ENCODE peak calls at places on chromosomes 7 and 10, in eight cellular contexts. X, R, Q, L, H, Y, I and T are unnamed samples. For H3K4me1 and H3K36me3, the result is how much of the 10 kb centered on the place peaks cover.

GRCh38 chr7:147992698-147993097 is 597.9 kb upstream of the C7orf33 start:
- DNase-seq in Y (no peak), R (no peak), I (no peak), Q (no peak), H (no peak), X (no peak), L (no peak), T (no peak)

GRCh38 chr10:35998036-35998435 is 355.9 kb upstream of the FZD8 start:
- DNase-seq in R (no peak), I (no peak), L (no peak), X (no peak), H (no peak), Y (no peak), Q (no peak), T (no peak)

GRCh38 chr10:3525832-3526449 is 259.1 kb downstream of the KLF6 start:
- DNase-seq in L (peak), X (peak), H (no peak), Q (peak), I (no peak), Y (no peak), R (peak), T (peak)

GRCh38 chr10:104247513-104248146 is 7.1 kb upstream of the GSTO1 start:
- DNase-seq in R (no peak), Q (no peak), X (no peak), I (no peak), H (no peak), L (no peak), Y (no peak), T (no peak)

GRCh38 chr10:74988787-74989574 is 122.5 kb upstream of the SAMD8 start:
- DNase-seq in L (no peak), Q (no peak), I (no peak), H (no peak), R (no peak), X (no peak), Y (no peak), T (no peak)

GRCh38 chr10:128027306-128027705 is 98.9 kb downstream of the MKI67 start:
- DNase-seq in Q (no peak), R (no peak), I (peak), X (no peak), Y (no peak), L (no peak), H (no peak), T (no peak)

GRCh38 chr7:16668978-16669377 is 23.0 kb downstream of the BZW2 start:
- DNase-seq in L (no peak), I (no peak), H (no peak), X (no peak), Y (no peak), R (no peak), Q (no peak), T (no peak)

GRCh38 chr7:135741905-135742304 is 6.7 kb downstream of the FAM180A start:
- DNase-seq in H (no peak), Q (no peak), R (no peak), X (peak), Y (no peak), I (no peak), L (no peak), T (no peak)

GRCh38 chr7:101770466-101770865 is 47.0 kb upstream of the CUX1 start:
- DNase-seq in X (no peak), Y (no peak), Q (no peak), R (no peak), L (no peak), H (no peak), I (no peak), T (no peak)

GRCh38 chr10:77328272-77328816 is 309.3 kb downstream of the KCNMA1 start:
- DNase-seq in Q (no peak), I (peak), L (peak), R (no peak), X (no peak), Y (no peak), H (no peak), T (no peak)

GRCh38 chr7:144158861-144159260 is 24.4 kb upstream of the CTAGE4 start:
- DNase-seq in L (no peak), Q (no peak), R (no peak), H (no peak), Y (no peak), X (no peak), I (no peak), T (no peak)

GRCh38 chr10:42990721-42991441 is 86.0 kb upstream of the RET start:
- DNase-seq in Y (no peak), X (no peak), R (no peak), L (no peak), H (peak), Q (no peak), I (no peak), T (peak)

GRCh38 chr10:114131094-114131493 is 42.9 kb downstream of the CCDC186 start:
- DNase-seq in H (no peak), X (no peak), Q (no peak), R (no peak), Y (no peak), L (no peak), I (no peak), T (no peak)

GRCh38 chr7:14510268-14510667 is 392.3 kb downstream of the DGKB start:
- DNase-seq in Y (no peak), H (no peak), Q (no peak), L (no peak), X (no peak), I (no peak), R (no peak), T (no peak)

GRCh38 chr7:45007106-45007505 is 7.1 kb downstream of the CCM2 start:
- DNase-seq in H (no peak), Q (no peak), I (no peak), L (no peak), Y (peak), R (no peak), X (no peak), T (no peak)

GRCh38 chr10:20486791-20487190 is 410.3 kb downstream of the NEBL start:
- DNase-seq in Q (no peak), X (no peak), Y (no peak), I (no peak), H (no peak), L (no peak), R (no peak), T (no peak)

GRCh38 chr10:60955957-60956425 is 12.0 kb upstream of the RHOBTB1 start:
- DNase-seq in Q (peak), I (no peak), H (no peak), X (no peak), R (no peak), Y (no peak), L (peak), T (no peak)

GRCh38 chr7:99729501-99730261 is 5.3 kb downstream of the CYP3A7 start:
- DNase-seq in I (no peak), X (no peak), H (no peak), R (no peak), Y (no peak), Q (peak), L (no peak), T (no peak)

GRCh38 chr7:141906285-141906684 is 9.9 kb upstream of the OR9A4 start:
- DNase-seq in I (no peak), R (no peak), X (no peak), Y (no peak), Q (no peak), H (no peak), L (no peak), T (no peak)
- H3K27ac ChIP-seq in I (no peak), R (no peak), X (no peak), Y (no peak), Q (no peak), H (no peak), L (no peak), T (no peak)

GRCh38 chr10:132397036-132397541 is at the start of gene PWWP2B:
- DNase-seq in H (peak), L (peak), I (no peak), Q (no peak), R (no peak), X (peak), Y (peak), T (peak)

GRCh38 chr10:132396495-132397035 is 435 bp upstream of the PWWP2B start:
- DNase-seq in R (no peak), Y (peak), Q (no peak), I (peak), L (peak), H (peak), X (peak), T (peak)

GRCh38 chr10:132398566-132398991 is 1.6 kb downstream of the PWWP2B start:
- DNase-seq in X (peak), Y (peak), Q (no peak), L (no peak), H (peak), I (no peak), R (no peak), T (peak)

GRCh38 chr10:132399117-132400035 is 2.4 kb downstream of the PWWP2B start:
- DNase-seq in I (no peak), L (no peak), Y (peak), X (peak), H (peak), R (no peak), Q (no peak), T (peak)

GRCh38 chr10:132397671-132398565 is 918 bp downstream of the PWWP2B start:
- DNase-seq in H (peak), Y (peak), X (peak), Q (peak), L (peak), I (no peak), R (no peak), T (no peak)
- H3K4me1 ChIP-seq in H (under half), Y (half or more), X (half or more), Q (under half), L (under half), I (under half), R (under half), T (under half)

DNA sequence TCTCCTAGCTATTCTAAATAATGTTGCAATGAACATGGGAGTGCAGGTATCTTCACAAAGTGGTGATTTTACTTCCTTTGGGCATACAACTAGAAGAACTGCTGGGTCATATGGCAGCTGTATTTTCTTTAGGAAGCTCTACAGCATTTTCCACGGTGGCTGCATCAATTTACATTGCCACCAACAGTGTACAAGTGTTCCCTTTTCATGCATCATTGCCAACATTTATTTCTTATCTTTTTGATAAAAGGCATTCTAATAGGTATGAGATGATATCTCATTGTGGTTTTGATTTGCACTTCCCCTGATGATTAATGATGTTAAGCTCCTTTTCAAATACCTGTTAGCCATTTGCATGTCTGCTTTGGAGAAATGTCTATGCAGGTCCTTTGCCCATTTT is 52.6 kb downstream of the NT5C2 start:
- DNase-seq in R (no peak), I (no peak), Q (no peak), H (no peak), Y (no peak), X (no peak), L (no peak), T (no peak)
- H3K36me3 ChIP-seq in R (under half), I (under half), Q (under half), H (under half), Y (under half), X (under half), L (under half), T (under half)

GRCh38 chr7:25614415-25614814 is 386.1 kb upstream of the NPVF start:
- DNase-seq in L (no peak), R (no peak), H (no peak), Y (no peak), Q (no peak), I (peak), X (no peak), T (no peak)
- H3K27ac ChIP-seq in L (no peak), R (peak), H (no peak), Y (no peak), Q (no peak), I (peak), X (peak), T (peak)

GRCh38 chr10:10627414-10627813 is 390.3 kb upstream of the CELF2 start:
- DNase-seq in Q (no peak), L (no peak), Y (no peak), X (no peak), R (no peak), H (no peak), I (no peak), T (no peak)

GRCh38 chr10:10630281-10630680 is 387.4 kb upstream of the CELF2 start:
- DNase-seq in L (no peak), Y (no peak), R (no peak), X (no peak), H (no peak), I (no peak), Q (no peak), T (no peak)

GRCh38 chr10:10629512-10629911 is 388.2 kb upstream of the CELF2 start:
- DNase-seq in Y (no peak), X (no peak), H (no peak), R (no peak), I (no peak), L (peak), Q (no peak), T (no peak)

GRCh38 chr10:10623958-10624590 is 393.6 kb upstream of the CELF2 start:
- DNase-seq in R (no peak), Y (no peak), X (no peak), Q (no peak), I (no peak), H (no peak), L (no peak), T (no peak)

GRCh38 chr10:10626734-10627133 is 390.9 kb upstream of the CELF2 start:
- DNase-seq in X (no peak), Y (no peak), H (no peak), L (no peak), R (no peak), Q (no peak), I (no peak), T (no peak)
- H3K4me1 ChIP-seq in X (half or more), Y (under half), H (under half), L (under half), R (under half), Q (under half), I (under half), T (under half)

GRCh38 chr10:80160361-80161128 is 28.0 kb downstream of the PLAC9 start:
- DNase-seq in Y (no peak), I (no peak), X (no peak), Q (no peak), R (no peak), H (no peak), L (no peak), T (no peak)

GRCh38 chr10:80158598-80159127 is 26.1 kb downstream of the PLAC9 start:
- DNase-seq in R (peak), Q (peak), L (peak), X (peak), I (peak), H (peak), Y (no peak), T (peak)

GRCh38 chr10:80163741-80164341 is 31.3 kb downstream of the PLAC9 start:
- DNase-seq in Y (no peak), H (no peak), L (peak), I (no peak), X (no peak), Q (peak), R (peak), T (no peak)

GRCh38 chr10:80159166-80159888 is 26.8 kb downstream of the PLAC9 start:
- DNase-seq in Y (no peak), I (no peak), L (no peak), R (no peak), Q (no peak), X (no peak), H (no peak), T (no peak)

GRCh38 chr10:80161321-80162084 is 29.0 kb downstream of the PLAC9 start:
- DNase-seq in X (no peak), L (no peak), I (no peak), R (no peak), Q (no peak), Y (no peak), H (no peak), T (no peak)
- H3K36me3 ChIP-seq in X (half or more), L (half or more), I (under half), R (under half), Q (under half), Y (half or more), H (under half), T (under half)

GRCh38 chr7:151019130-151019447 is 5.2 kb downstream of the ATG9B start:
- DNase-seq in I (no peak), Y (no peak), X (no peak), Q (no peak), R (no peak), L (no peak), H (no peak), T (no peak)

GRCh38 chr7:151017370-151017952 is 6.8 kb downstream of the ATG9B start:
- DNase-seq in X (no peak), L (no peak), Y (no peak), R (no peak), I (no peak), Q (no peak), H (peak), T (no peak)

GRCh38 chr7:151016942-151017341 is 7.4 kb downstream of the ATG9B start:
- DNase-seq in X (no peak), Y (no peak), H (no peak), R (no peak), I (no peak), L (no peak), Q (no peak), T (no peak)

GRCh38 chr7:151018421-151019129 is 5.7 kb downstream of the ATG9B start:
- DNase-seq in I (no peak), Q (no peak), X (no peak), L (no peak), R (no peak), Y (no peak), H (peak), T (no peak)

DNA sequence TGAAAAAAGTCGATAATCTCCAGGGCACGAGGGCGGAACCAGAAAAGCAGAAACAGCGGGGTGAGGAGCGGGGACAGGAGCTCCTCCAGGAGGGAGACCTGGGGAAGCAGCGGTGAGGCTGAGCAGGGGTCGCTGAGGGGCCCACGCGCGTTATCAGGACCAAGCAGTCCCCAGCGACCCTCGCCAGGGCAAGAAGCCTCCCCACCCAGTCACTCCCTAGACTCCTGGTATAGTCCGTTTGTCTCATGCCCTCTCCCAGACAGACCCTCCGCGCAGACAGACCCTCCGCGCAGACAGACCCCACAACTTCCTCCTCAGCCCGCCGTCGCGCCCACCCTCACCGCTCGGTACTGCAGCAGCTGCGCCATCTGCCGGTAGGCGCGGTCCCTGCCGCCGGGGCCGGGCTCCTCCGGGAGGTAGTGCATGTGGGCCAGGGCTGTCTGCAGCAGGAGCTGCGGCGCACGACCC is 6.3 kb downstream of the ATG9B start:
- DNase-seq in L (peak), Q (peak), I (peak), Y (peak), X (peak), R (peak), H (peak), T (peak)
- H3K27ac ChIP-seq in L (no peak), Q (no peak), I (no peak), Y (no peak), X (no peak), R (no peak), H (no peak), T (no peak)